ENCODE peak calls at places on chromosomes 6 and 20, in four cellular contexts. J is activated T-cell treated with anti-CD3 and anti-CD28 coated beads for 1 hour, P is NCI-H1105, F is amygdala. B is an unnamed sample.

GRCh38 chr20:15060265-15061060 is 723.1 kb upstream of the FLRT3 start:
- DNase-seq in J (no peak), F (no peak), P (no peak), B (no peak)

GRCh38 chr6:71468841-71469750 is 180.5 kb downstream of the OGFRL1 start:
- DNase-seq in J (no peak), P (no peak), F (no peak), B (no peak)

GRCh38 chr6:82576284-82576683 is 212.7 kb downstream of the TPBG start:
- DNase-seq in J (no peak), P (no peak), F (no peak), B (no peak)

GRCh38 chr20:17650816-17651760 is 31.0 kb downstream of the RRBP1 start:
- DNase-seq in P (no peak), F (no peak), J (no peak), B (no peak)

GRCh38 chr6:150076196-150076893 is 7.4 kb upstream of the ULBP3 start:
- DNase-seq in P (no peak), F (no peak), J (no peak), B (no peak)

GRCh38 chr6:14743465-14744211 is 502.2 kb upstream of the JARID2 start:
- DNase-seq in F (no peak), P (no peak), J (peak; percentile 31), B (no peak)

GRCh38 chr6:34908194-34908593 is 19.1 kb downstream of the ANKS1A start:
- DNase-seq in J (no peak), P (no peak), F (no peak), B (no peak)

GRCh38 chr20:62246872-62247652 is 8.7 kb downstream of the OSBPL2 start:
- DNase-seq in P (no peak), J (no peak), F (no peak), B (no peak)

GRCh38 chr6:41747256-41748101 is at the start of gene PGC:
- DNase-seq in F (no peak), P (no peak), J (no peak), B (no peak)

GRCh38 chr6:36627801-36628246 is 33.7 kb downstream of the SRSF3 start:
- DNase-seq in F (no peak), P (no peak), J (no peak), B (peak; percentile 23)

GRCh38 chr20:63284544-63284949 is 8.4 kb upstream of the COL20A1 start:
- DNase-seq in F (no peak), J (no peak), P (no peak), B (no peak)

GRCh38 chr20:50395258-50395729 is 114.9 kb upstream of the PTPN1 start:
- DNase-seq in J (no peak), F (peak; percentile 25), P (no peak), B (no peak)

GRCh38 chr6:33740204-33740608 is 6.5 kb downstream of the IP6K3 start:
- DNase-seq in J (no peak), F (no peak), P (no peak), B (no peak)